ENCODE peak calls at places on chromosomes 6 and 20, in four cellular contexts. I is bronchial epithelial cell, F is GM23338, S is HCT116. C is an unnamed sample. For H3K36me3, the result is how much of the 10 kb centered on the place peaks cover.

GRCh38 chr6:81996414-81996813 is 243.9 kb upstream of the TENT5A start:
- DNase-seq in I (peak), F (no peak), S (no peak), C (no peak)

GRCh38 chr6:56961151-56961550 is 6.2 kb downstream of the BEND6 start:
- DNase-seq in I (peak), F (no peak), S (no peak), C (no peak)

GRCh38 chr20:47770931-47771330 is 14.3 kb downstream of the SULF2 start:
- DNase-seq in I (no peak), F (no peak), S (no peak), C (no peak)

GRCh38 chr20:23640018-23640872 is 2.5 kb upstream of the CST3 start:
- DNase-seq in I (no peak), F (no peak), S (no peak), C (no peak)

GRCh38 chr20:59994697-59995122 is 36.5 kb downstream of the CDH26 start:
- DNase-seq in I (peak), F (peak), S (peak), C (peak)

GRCh38 chr6:31180500-31180899 is 10.0 kb upstream of the POU5F1 start:
- DNase-seq in I (no peak), F (peak), S (no peak), C (peak)

GRCh38 chr6:147930743-147931142 is 411.9 kb upstream of the SASH1 start:
- DNase-seq in I (peak), F (no peak), S (no peak), C (no peak)

GRCh38 chr20:4488407-4489339 is 233.0 kb upstream of the PRND start:
- DNase-seq in I (peak), F (no peak), S (no peak), C (peak)

GRCh38 chr20:5430670-5431069 is 113.9 kb upstream of the PROKR2 start:
- DNase-seq in I (no peak), F (peak), S (no peak), C (no peak)

GRCh38 chr20:46375771-46376170 is 30.6 kb downstream of the ELMO2 start:
- DNase-seq in I (peak), F (no peak), S (no peak), C (peak)

GRCh38 chr6:43825187-43826115 is 55.4 kb downstream of the VEGFA start:
- DNase-seq in I (no peak), F (peak), S (no peak), C (no peak)

GRCh38 chr6:144581807-144582537 is 296.8 kb downstream of the UTRN start:
- DNase-seq in I (peak), F (peak), S (peak), C (peak)

GRCh38 chr20:10982692-10983091 is 308.9 kb upstream of the JAG1 start:
- DNase-seq in I (peak), F (no peak), S (no peak), C (peak)

GRCh38 chr20:3406481-3407425 is 716 bp downstream of the DNAAF9 start:
- DNase-seq in I (peak), F (peak), S (no peak), C (peak)

GRCh38 chr6:5640614-5641013 is 366.1 kb downstream of the NRN1 start:
- DNase-seq in I (no peak), F (no peak), S (no peak), C (no peak)

GRCh38 chr6:10522929-10523573 is 1.9 kb downstream of the GCNT2 start:
- DNase-seq in I (peak), F (peak), S (no peak), C (peak)

GRCh38 chr6:72002415-72002814 is 116.1 kb downstream of the RIMS1 start:
- DNase-seq in I (no peak), F (no peak), S (no peak), C (no peak)

GRCh38 chr6:41200296-41200900 is 551 bp downstream of the TREML2 start:
- DNase-seq in I (peak), F (peak), S (no peak), C (no peak)
- H3K4me3 ChIP-seq in I (no peak), F (no peak), S (no peak), C (no peak)

DNA sequence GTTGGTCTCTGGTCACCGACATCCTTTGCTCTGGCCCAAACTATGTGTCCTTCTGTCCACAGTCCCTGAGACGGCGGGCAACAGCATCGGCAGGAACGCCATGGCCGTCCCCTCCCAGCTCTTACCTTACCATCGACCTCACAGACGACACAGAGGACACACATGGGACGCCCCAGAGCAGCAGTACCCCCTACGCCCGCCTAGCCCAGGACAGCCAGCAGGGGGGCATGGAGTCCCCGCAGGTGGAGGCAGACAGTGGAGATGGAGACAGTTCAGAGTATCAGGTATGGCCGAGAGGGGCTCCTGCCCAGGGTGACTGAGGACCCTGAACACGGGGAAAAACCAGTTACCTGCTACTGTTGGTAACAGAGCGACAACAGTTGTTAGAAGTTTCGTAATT is 25.0 kb downstream of the DNMT3B start:
- DNase-seq in I (no peak), F (no peak), S (no peak), C (no peak)
- H3K36me3 ChIP-seq in I (under half), F (half or more), S (under half), C (under half)

DNA sequence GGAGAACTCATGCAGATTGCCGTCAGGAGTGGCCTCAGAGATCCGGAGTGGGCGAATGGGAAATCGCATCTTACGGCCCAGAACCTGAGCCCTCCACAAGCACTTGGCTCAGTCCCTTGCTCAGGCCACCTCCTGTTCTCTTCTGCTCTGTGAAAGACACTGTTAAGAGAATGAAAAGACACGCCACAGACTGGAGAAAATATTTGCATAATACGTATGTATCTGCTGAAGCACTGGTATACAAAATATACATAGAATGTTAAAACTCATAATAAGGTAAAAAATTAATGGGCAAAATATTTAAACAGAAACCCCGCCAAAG is 838 bp upstream of the POM121L2 start:
- DNase-seq in I (no peak), F (no peak), S (no peak), C (no peak)
- TF ChIP-seq CTCF in I (no peak), F (no peak), S (no peak), C (no peak)

GRCh38 chr6:127520061-127520460 is 926 bp upstream of the MTCL3 start:
- DNase-seq in I (no peak), F (peak), S (no peak), C (peak)

GRCh38 chr6:127519469-127519785 is 292 bp upstream of the MTCL3 start:
- DNase-seq in I (no peak), F (no peak), S (no peak), C (no peak)

GRCh38 chr6:127518212-127518709 is 874 bp downstream of the MTCL3 start:
- DNase-seq in I (no peak), F (peak), S (no peak), C (no peak)

GRCh38 chr6:127517698-127518097 is 1.4 kb downstream of the MTCL3 start:
- DNase-seq in I (no peak), F (no peak), S (no peak), C (no peak)

DNA sequence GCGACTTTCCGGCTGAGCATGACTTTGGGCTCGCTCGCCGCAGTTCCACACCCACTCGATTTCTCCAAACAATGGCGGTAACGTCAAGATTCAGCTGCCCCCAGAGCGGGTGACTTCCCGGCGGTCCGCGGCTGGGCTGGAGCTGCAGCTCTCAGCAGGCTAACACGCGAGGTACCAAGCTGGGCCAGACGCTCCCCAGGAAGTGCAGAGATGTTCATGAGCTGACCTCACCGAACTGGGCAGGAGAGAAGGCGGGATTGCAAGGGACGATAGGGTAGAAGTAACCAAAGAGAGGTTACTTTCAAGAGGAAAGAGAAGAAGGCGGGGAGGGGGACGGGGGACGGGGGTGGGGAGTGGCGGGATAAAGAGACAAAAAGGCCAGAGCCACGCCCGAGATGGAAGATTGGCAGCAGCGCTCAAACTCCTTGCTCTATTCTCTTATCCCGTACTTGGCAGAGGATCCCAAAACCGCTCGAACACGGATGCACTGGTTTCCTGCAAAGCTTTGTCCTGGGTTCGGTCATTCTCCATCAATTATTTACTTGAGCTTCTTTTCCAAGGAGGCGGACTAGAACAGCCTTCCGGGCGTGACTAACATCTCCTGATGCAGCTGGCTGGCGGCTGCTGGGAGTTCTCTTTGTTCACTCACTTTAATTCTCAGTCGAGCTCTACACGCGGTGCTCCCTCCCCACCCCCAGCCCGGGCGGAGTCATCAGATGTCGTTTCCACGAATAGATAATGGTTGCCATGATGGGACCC is at the start of gene MTCL3:
- DNase-seq in I (peak), F (peak), S (no peak), C (peak)
- H3K4me3 ChIP-seq in I (no peak), F (peak), S (no peak), C (no peak)

GRCh38 chr6:17650910-17651309 is 50.8 kb downstream of the FAM8A1 start:
- DNase-seq in I (no peak), F (no peak), S (no peak), C (no peak)
- H3K36me3 ChIP-seq in I (under half), F (under half), S (under half), C (under half)

GRCh38 chr6:77879527-77879926 is 226.7 kb downstream of the MEI4 start:
- DNase-seq in I (no peak), F (no peak), S (no peak), C (no peak)
- TF ChIP-seq CTCF in I (no peak), F (no peak), S (no peak), C (no peak)

GRCh38 chr6:137213331-137213740 is 5.8 kb downstream of the IFNGR1 start:
- DNase-seq in I (no peak), F (no peak), S (no peak), C (no peak)

GRCh38 chr6:137211910-137212309 is 7.3 kb downstream of the IFNGR1 start:
- DNase-seq in I (no peak), F (no peak), S (no peak), C (no peak)

GRCh38 chr6:137216106-137216505 is 3.1 kb downstream of the IFNGR1 start:
- DNase-seq in I (peak), F (no peak), S (no peak), C (no peak)

GRCh38 chr6:137214931-137215330 is 4.3 kb downstream of the IFNGR1 start:
- DNase-seq in I (peak), F (no peak), S (no peak), C (no peak)

DNA sequence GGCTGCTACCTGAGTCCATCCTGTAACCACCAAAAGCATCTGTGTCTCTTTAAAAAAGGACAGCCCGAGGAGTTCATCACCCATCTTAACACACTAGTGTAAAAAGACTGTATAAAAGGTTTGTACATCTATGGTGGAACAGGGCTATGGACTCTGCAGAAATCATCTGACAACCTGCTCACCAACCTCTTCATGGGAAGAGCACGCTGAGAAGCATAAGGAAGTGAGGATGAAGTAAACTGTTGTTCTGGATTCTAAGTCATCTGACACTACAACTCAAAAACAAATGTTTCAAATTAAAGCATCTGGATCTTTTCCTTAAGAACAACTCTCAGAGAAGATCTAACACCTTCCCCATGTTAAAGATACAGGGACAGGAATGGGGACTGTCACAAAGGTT is 5.4 kb downstream of the IFNGR1 start:
- DNase-seq in I (no peak), F (no peak), S (no peak), C (no peak)
- H3K4me3 ChIP-seq in I (no peak), F (no peak), S (no peak), C (no peak)

GRCh38 chr20:62303049-62303326 is 191 bp downstream of the ADRM1 start:
- DNase-seq in I (no peak), F (no peak), S (no peak), C (no peak)

GRCh38 chr20:62305149-62305764 is 2.5 kb downstream of the ADRM1 start:
- DNase-seq in I (peak), F (no peak), S (no peak), C (no peak)

GRCh38 chr20:62303327-62304226 is 780 bp downstream of the ADRM1 start:
- DNase-seq in I (peak), F (no peak), S (no peak), C (no peak)

GRCh38 chr20:62305765-62306431 is 3.1 kb downstream of the ADRM1 start:
- DNase-seq in I (peak), F (no peak), S (no peak), C (no peak)

GRCh38 chr20:62304331-62305148 is 1.7 kb downstream of the ADRM1 start:
- DNase-seq in I (peak), F (no peak), S (no peak), C (no peak)
- H3K36me3 ChIP-seq in I (under half), F (under half), S (half or more), C (under half)